ENCODE peak calls at places on chromosomes 4 and X, in eight cellular contexts. C is activated CD4-positive, alpha-beta T cell treated with anti-CD3 and anti-CD28 coated beads, Interleukin-2, amount 50 U/mL, for 1 hour; B is anterior cingulate cortex; V is MCF 10A; H is activated CD8-positive, alpha-beta memory T cell treated with anti-CD3 and anti-CD28 coated beads for 1 hour; Y is NAMALWA; Z is neural progenitor cell; E is stimulated activated CD8-positive, alpha-beta memory T cell treated with anti-CD3 and anti-CD28 coated beads, Interleukin-4, amount 100 ng/mL, for 1 hour. A is an unnamed sample.

GRCh38 chr4:189600598-189601435 is 339.9 kb upstream of the FRG1 start:
- DNase-seq in Z (no peak), C (no peak), Y (no peak), V (no peak), B (no peak), E (no peak), H (no peak), A (no peak)

GRCh38 chr4:112284662-112285411 is 867 bp downstream of the TIFA start:
- DNase-seq in V (peak; percentile 42), Y (peak; percentile 50), Z (no peak), E (no peak), B (no peak), H (no peak), C (no peak), A (peak; percentile 61)

GRCh38 chr4:172708184-172708583 is 460.4 kb upstream of the GALNT7 start:
- DNase-seq in B (no peak), H (no peak), E (no peak), Z (no peak), C (no peak), V (no peak), Y (no peak), A (no peak)

GRCh38 chrX:47498411-47498810 is 15.4 kb upstream of the ZNF41 start:
- DNase-seq in C (no peak), V (no peak), B (no peak), Z (no peak), Y (no peak), E (no peak), H (no peak), A (no peak)

GRCh38 chrX:16771483-16772398 is 14.5 kb upstream of the TXLNG start:
- DNase-seq in Z (peak; percentile 72), E (no peak), C (no peak), Y (peak; percentile 58), H (no peak), B (no peak), V (peak; percentile 82), A (peak; percentile 73)

GRCh38 chr4:114601304-114602052 is 2.9 kb downstream of the UGT8 start:
- DNase-seq in B (peak; percentile 44), V (no peak), Y (peak; percentile 73), C (no peak), Z (no peak), H (no peak), E (no peak), A (peak; percentile 75)

GRCh38 chrX:6184900-6185515 is 43.7 kb downstream of the NLGN4X start:
- DNase-seq in E (no peak), Y (peak; percentile 1), Z (no peak), V (peak; percentile 22), H (no peak), B (no peak), C (no peak), A (peak; percentile 46)

GRCh38 chrX:96770315-96770714 is 85.7 kb downstream of the DIAPH2 start:
- DNase-seq in E (no peak), V (peak; percentile 29), H (no peak), Y (peak; percentile 30), C (no peak), B (no peak), Z (peak; percentile 17), A (peak; percentile 25)

GRCh38 chrX:56728752-56729151 is 291 bp upstream of the NBDY start:
- DNase-seq in Y (peak; percentile 65), V (no peak), C (peak; percentile 15), E (no peak), Z (no peak), H (no peak), B (no peak), A (peak; percentile 28)

GRCh38 chr4:151721466-151721865 is 39.3 kb downstream of the GATB start:
- DNase-seq in Y (no peak), H (no peak), Z (no peak), V (no peak), E (no peak), C (no peak), B (no peak), A (no peak)

GRCh38 chrX:37998586-37999267 is 7.6 kb upstream of the SYTL5 start:
- DNase-seq in B (no peak), H (no peak), Y (no peak), E (no peak), V (peak; percentile 49), Z (no peak), C (no peak), A (no peak)

GRCh38 chr4:55866290-55866907 is 13.0 kb downstream of the EXOC1 start:
- DNase-seq in C (no peak), V (peak; percentile 93), B (no peak), H (no peak), Z (no peak), Y (peak; percentile 57), E (no peak), A (peak; percentile 38)

GRCh38 chr4:153639556-153640475 is 44.3 kb upstream of the TLR2 start:
- DNase-seq in E (no peak), C (no peak), Z (no peak), Y (peak; percentile 27), V (no peak), B (no peak), H (no peak), A (no peak)

GRCh38 chr4:30953799-30954198 is 233.6 kb downstream of the PCDH7 start:
- DNase-seq in Z (no peak), C (no peak), Y (no peak), H (no peak), V (no peak), E (no peak), B (no peak), A (no peak)

GRCh38 chr4:105712766-105713165 is 4.2 kb downstream of the GSTCD start:
- DNase-seq in C (no peak), B (no peak), H (no peak), Z (no peak), E (no peak), Y (no peak), V (peak; percentile 33), A (no peak)

GRCh38 chr4:96093057-96093456 is 253.2 kb downstream of the PDHA2 start:
- DNase-seq in Y (no peak), V (no peak), H (no peak), C (no peak), Z (no peak), B (no peak), E (no peak), A (no peak)

GRCh38 chrX:9436812-9437211 is 28.0 kb upstream of the TBL1X start:
- DNase-seq in Y (no peak), B (no peak), C (no peak), V (no peak), Z (no peak), H (no peak), E (no peak), A (no peak)

GRCh38 chr4:157444014-157444413 is 223.5 kb downstream of the GRIA2 start:
- DNase-seq in E (no peak), H (no peak), C (no peak), Y (no peak), B (no peak), V (no peak), Z (no peak), A (no peak)

GRCh38 chrX:130625381-130625780 is 223.6 kb downstream of the RBMX2 start:
- DNase-seq in H (no peak), Y (no peak), E (no peak), V (no peak), Z (peak; percentile 26), C (no peak), B (no peak), A (no peak)

GRCh38 chr4:78222575-78223186 is 165.6 kb downstream of the FRAS1 start:
- DNase-seq in E (no peak), Z (peak; percentile 69), B (no peak), C (no peak), Y (no peak), V (no peak), H (no peak), A (no peak)

A was measured in GM12865.